ENCODE peak calls at places on chromosomes 3 and 15, in eight cellular contexts. One of them, this sample, is unnamed.

GRCh38 chr15:60362318-60363023 is 35.3 kb downstream of the ANXA2 start:
- DNase-seq in Panc1: peak
- DNase-seq in cardiac muscle cell: no peak
- DNase-seq in left lung: no peak
- DNase-seq in tibial nerve: no peak
- DNase-seq in heart right ventricle: no peak
- DNase-seq in PC-9: peak
- DNase-seq in psoas muscle: no peak
- DNase-seq in this sample: no peak

GRCh38 chr3:38590521-38590920 is 59.0 kb downstream of the SCN5A start:
- DNase-seq in PC-9: no peak
- DNase-seq in Panc1: no peak
- DNase-seq in psoas muscle: peak
- DNase-seq in left lung: no peak
- DNase-seq in heart right ventricle: peak
- DNase-seq in cardiac muscle cell: no peak
- DNase-seq in tibial nerve: no peak
- DNase-seq in this sample: no peak

GRCh38 chr3:160950542-160950941 is 154.6 kb downstream of the B3GALNT1 start:
- DNase-seq in tibial nerve: no peak
- DNase-seq in left lung: no peak
- DNase-seq in cardiac muscle cell: no peak
- DNase-seq in heart right ventricle: no peak
- DNase-seq in PC-9: no peak
- DNase-seq in Panc1: no peak
- DNase-seq in psoas muscle: no peak
- DNase-seq in this sample: no peak

GRCh38 chr3:187491371-187491770 is 123.2 kb downstream of the RTP4 start:
- DNase-seq in cardiac muscle cell: no peak
- DNase-seq in heart right ventricle: no peak
- DNase-seq in tibial nerve: no peak
- DNase-seq in Panc1: no peak
- DNase-seq in PC-9: no peak
- DNase-seq in left lung: no peak
- DNase-seq in psoas muscle: no peak
- DNase-seq in this sample: no peak

GRCh38 chr3:191141728-191142127 is 57.3 kb upstream of the OSTN start:
- DNase-seq in heart right ventricle: no peak
- DNase-seq in tibial nerve: no peak
- DNase-seq in PC-9: no peak
- DNase-seq in psoas muscle: no peak
- DNase-seq in left lung: no peak
- DNase-seq in cardiac muscle cell: no peak
- DNase-seq in Panc1: peak
- DNase-seq in this sample: no peak

GRCh38 chr15:97652700-97653167 is 307.8 kb upstream of the ARRDC4 start:
- DNase-seq in heart right ventricle: peak
- DNase-seq in tibial nerve: no peak
- DNase-seq in PC-9: no peak
- DNase-seq in left lung: no peak
- DNase-seq in cardiac muscle cell: peak
- DNase-seq in psoas muscle: peak
- DNase-seq in Panc1: no peak
- DNase-seq in this sample: peak

GRCh38 chr15:87634361-87634760 is 622.2 kb downstream of the NTRK3 start:
- DNase-seq in PC-9: no peak
- DNase-seq in cardiac muscle cell: no peak
- DNase-seq in tibial nerve: no peak
- DNase-seq in Panc1: no peak
- DNase-seq in left lung: no peak
- DNase-seq in psoas muscle: no peak
- DNase-seq in heart right ventricle: no peak
- DNase-seq in this sample: no peak

GRCh38 chr15:71651750-71652186 is 158.6 kb upstream of the NR2E3 start:
- DNase-seq in tibial nerve: peak
- DNase-seq in Panc1: peak
- DNase-seq in cardiac muscle cell: peak
- DNase-seq in left lung: no peak
- DNase-seq in heart right ventricle: no peak
- DNase-seq in psoas muscle: no peak
- DNase-seq in PC-9: peak
- DNase-seq in this sample: no peak

GRCh38 chr15:53869044-53869805 is 109.0 kb upstream of the UNC13C start:
- DNase-seq in left lung: no peak
- DNase-seq in heart right ventricle: no peak
- DNase-seq in PC-9: no peak
- DNase-seq in Panc1: no peak
- DNase-seq in cardiac muscle cell: no peak
- DNase-seq in tibial nerve: no peak
- DNase-seq in psoas muscle: no peak
- DNase-seq in this sample: no peak

GRCh38 chr15:92077353-92078080 is 224.0 kb downstream of the SLCO3A1 start:
- DNase-seq in cardiac muscle cell: peak
- DNase-seq in tibial nerve: peak
- DNase-seq in heart right ventricle: peak
- DNase-seq in left lung: no peak
- DNase-seq in psoas muscle: peak
- DNase-seq in PC-9: peak
- DNase-seq in Panc1: no peak
- DNase-seq in this sample: peak
- TF ChIP-seq CTCF in cardiac muscle cell: peak
- TF ChIP-seq CTCF in tibial nerve: peak
- TF ChIP-seq CTCF in heart right ventricle: peak
- TF ChIP-seq CTCF in left lung: peak
- TF ChIP-seq CTCF in psoas muscle: peak
- TF ChIP-seq CTCF in PC-9: peak
- TF ChIP-seq CTCF in Panc1: peak
- TF ChIP-seq CTCF in this sample: peak

DNA sequence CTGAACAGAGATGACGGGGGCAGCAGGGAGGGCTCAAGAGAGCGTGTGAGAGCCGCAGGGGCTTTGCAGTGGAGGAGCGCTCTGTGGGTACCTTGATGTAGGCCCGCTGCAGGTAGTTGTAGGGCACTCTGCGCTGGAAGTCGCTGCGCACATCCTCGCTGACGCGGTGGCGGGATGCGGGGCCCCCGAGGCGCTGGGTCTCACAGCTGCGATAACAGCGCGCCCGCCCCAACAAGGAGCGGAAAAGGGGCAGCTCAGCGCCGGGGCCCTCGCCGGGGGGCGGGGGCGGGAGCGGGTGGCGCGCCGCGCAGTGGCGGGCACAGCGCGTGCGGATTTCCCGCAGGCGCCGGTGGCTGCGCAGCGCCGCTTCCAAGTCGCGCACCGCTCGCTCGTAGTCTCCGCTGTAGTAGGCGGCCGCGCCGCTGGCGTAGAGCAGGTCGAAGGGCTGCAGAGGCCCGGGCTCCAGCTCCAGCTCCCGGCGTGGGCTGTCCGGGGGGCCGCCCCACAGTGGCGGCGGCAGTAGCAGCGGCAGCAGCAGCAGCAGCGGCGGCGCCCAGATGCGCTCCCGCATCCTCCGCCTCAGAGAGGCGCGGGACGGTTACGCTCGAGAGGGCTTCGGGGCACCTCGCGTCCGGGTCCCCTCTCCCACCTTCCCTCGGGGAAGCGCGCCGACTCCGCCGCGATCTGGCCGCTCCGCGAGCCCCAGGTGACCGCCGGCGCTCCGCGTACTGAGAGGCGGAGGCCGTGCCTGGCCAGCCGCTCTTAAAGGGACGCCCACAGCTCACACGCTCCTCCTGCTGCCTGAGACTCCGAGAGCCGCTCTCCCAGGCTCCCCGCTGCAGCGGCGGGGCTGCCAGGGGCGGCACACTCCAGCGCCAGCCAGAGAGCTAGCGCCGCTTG is at the start of gene P3H2:
- DNase-seq in tibial nerve: peak
- DNase-seq in Panc1: no peak
- DNase-seq in cardiac muscle cell: peak
- DNase-seq in left lung: peak
- DNase-seq in psoas muscle: peak
- DNase-seq in PC-9: peak
- DNase-seq in heart right ventricle: peak
- DNase-seq in this sample: peak
- TF ChIP-seq CTCF in tibial nerve: no peak
- TF ChIP-seq CTCF in Panc1: peak
- TF ChIP-seq CTCF in cardiac muscle cell: peak
- TF ChIP-seq CTCF in left lung: no peak
- TF ChIP-seq CTCF in psoas muscle: peak
- TF ChIP-seq CTCF in PC-9: peak
- TF ChIP-seq CTCF in heart right ventricle: no peak
- TF ChIP-seq CTCF in this sample: peak

DNA sequence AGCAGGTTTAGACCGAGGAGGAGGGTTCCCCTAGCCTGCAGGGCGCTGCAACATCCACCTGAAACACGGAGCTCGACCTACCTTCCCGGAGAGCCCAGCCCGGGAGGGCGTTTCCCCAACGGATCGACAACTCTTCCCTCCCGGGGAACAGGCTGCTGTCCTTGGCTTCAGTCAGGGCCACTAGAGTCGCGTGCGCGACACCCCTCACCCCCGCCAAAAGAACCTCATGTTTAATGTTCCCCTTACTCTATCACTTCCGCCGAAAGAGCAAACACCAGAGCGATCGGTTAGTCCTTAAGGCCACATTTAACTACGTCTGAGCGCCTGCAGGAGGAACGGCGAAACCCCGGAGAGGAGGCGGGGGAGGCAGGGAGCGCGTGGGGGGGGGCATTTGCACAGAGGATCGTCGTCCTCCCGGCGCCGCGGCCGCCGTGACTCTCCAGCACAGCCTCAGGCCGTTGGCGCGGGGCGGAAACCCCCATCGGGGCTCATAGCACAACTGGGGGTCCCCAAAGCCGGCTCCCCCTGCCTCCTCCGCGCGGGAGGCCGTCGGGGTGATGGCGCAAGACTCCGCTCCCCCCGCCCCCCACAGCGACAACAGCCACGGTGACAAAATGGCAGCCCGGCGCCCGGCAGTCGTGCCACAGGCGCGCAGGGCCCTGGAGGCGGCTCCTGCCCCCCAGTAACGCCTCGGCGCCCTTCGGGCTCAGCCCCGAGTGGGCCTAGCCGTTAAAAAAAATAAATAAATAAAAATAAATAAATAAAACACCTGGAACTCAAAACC is 3.2 kb downstream of the ANP32A start:
- DNase-seq in tibial nerve: peak
- DNase-seq in left lung: peak
- DNase-seq in psoas muscle: peak
- DNase-seq in PC-9: peak
- DNase-seq in cardiac muscle cell: peak
- DNase-seq in Panc1: no peak
- DNase-seq in heart right ventricle: peak
- DNase-seq in this sample: peak
- TF ChIP-seq CTCF in tibial nerve: no peak
- TF ChIP-seq CTCF in left lung: no peak
- TF ChIP-seq CTCF in psoas muscle: no peak
- TF ChIP-seq CTCF in PC-9: no peak
- TF ChIP-seq CTCF in cardiac muscle cell: no peak
- TF ChIP-seq CTCF in Panc1: no peak
- TF ChIP-seq CTCF in heart right ventricle: no peak
- TF ChIP-seq CTCF in this sample: no peak

GRCh38 chr3:18872466-18872865 is 275.8 kb upstream of the KCNH8 start:
- DNase-seq in tibial nerve: no peak
- DNase-seq in psoas muscle: no peak
- DNase-seq in left lung: no peak
- DNase-seq in Panc1: no peak
- DNase-seq in cardiac muscle cell: no peak
- DNase-seq in PC-9: no peak
- DNase-seq in heart right ventricle: no peak
- DNase-seq in this sample: no peak
- TF ChIP-seq CTCF in tibial nerve: no peak
- TF ChIP-seq CTCF in psoas muscle: no peak
- TF ChIP-seq CTCF in left lung: no peak
- TF ChIP-seq CTCF in Panc1: peak
- TF ChIP-seq CTCF in cardiac muscle cell: no peak
- TF ChIP-seq CTCF in PC-9: no peak
- TF ChIP-seq CTCF in heart right ventricle: no peak
- TF ChIP-seq CTCF in this sample: no peak

GRCh38 chr15:79430901-79431635 is 1.1 kb upstream of the MINAR1 start:
- DNase-seq in cardiac muscle cell: peak
- DNase-seq in PC-9: no peak
- DNase-seq in Panc1: no peak
- DNase-seq in left lung: no peak
- DNase-seq in heart right ventricle: no peak
- DNase-seq in tibial nerve: no peak
- DNase-seq in psoas muscle: no peak
- DNase-seq in this sample: no peak

GRCh38 chr15:79434361-79434760 is 2.2 kb downstream of the MINAR1 start:
- DNase-seq in tibial nerve: no peak
- DNase-seq in left lung: no peak
- DNase-seq in heart right ventricle: no peak
- DNase-seq in Panc1: no peak
- DNase-seq in PC-9: no peak
- DNase-seq in cardiac muscle cell: no peak
- DNase-seq in psoas muscle: no peak
- DNase-seq in this sample: no peak

GRCh38 chr15:79431636-79432344 is at the start of gene MINAR1:
- DNase-seq in tibial nerve: no peak
- DNase-seq in Panc1: no peak
- DNase-seq in left lung: peak
- DNase-seq in psoas muscle: no peak
- DNase-seq in heart right ventricle: no peak
- DNase-seq in cardiac muscle cell: peak
- DNase-seq in PC-9: peak
- DNase-seq in this sample: peak

GRCh38 chr15:79432345-79433311 is 492 bp downstream of the MINAR1 start:
- DNase-seq in psoas muscle: no peak
- DNase-seq in heart right ventricle: no peak
- DNase-seq in tibial nerve: no peak
- DNase-seq in cardiac muscle cell: no peak
- DNase-seq in Panc1: no peak
- DNase-seq in PC-9: no peak
- DNase-seq in left lung: peak
- DNase-seq in this sample: no peak

GRCh38 chr15:79433610-79434009 is 1.5 kb downstream of the MINAR1 start:
- DNase-seq in PC-9: no peak
- DNase-seq in left lung: no peak
- DNase-seq in psoas muscle: no peak
- DNase-seq in heart right ventricle: no peak
- DNase-seq in Panc1: no peak
- DNase-seq in cardiac muscle cell: no peak
- DNase-seq in tibial nerve: no peak
- DNase-seq in this sample: no peak
- TF ChIP-seq CTCF in PC-9: no peak
- TF ChIP-seq CTCF in left lung: no peak
- TF ChIP-seq CTCF in psoas muscle: no peak
- TF ChIP-seq CTCF in heart right ventricle: no peak
- TF ChIP-seq CTCF in Panc1: no peak
- TF ChIP-seq CTCF in cardiac muscle cell: no peak
- TF ChIP-seq CTCF in tibial nerve: no peak
- TF ChIP-seq CTCF in this sample: peak

DNA sequence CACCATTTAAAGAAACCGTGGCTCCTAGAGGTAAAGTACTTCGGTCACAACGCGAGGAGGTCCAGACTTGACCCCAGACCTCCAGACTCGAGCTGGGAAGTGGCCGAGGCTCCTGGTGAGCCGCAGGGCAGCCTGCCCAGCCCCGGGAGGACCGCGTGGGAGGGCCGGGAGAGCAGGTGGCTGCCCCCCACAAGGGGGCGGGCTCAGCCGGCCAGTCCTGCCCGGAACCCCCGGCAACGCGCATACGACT is at the start of gene SLC27A2:
- DNase-seq in Panc1: no peak
- DNase-seq in tibial nerve: no peak
- DNase-seq in psoas muscle: peak
- DNase-seq in left lung: peak
- DNase-seq in heart right ventricle: no peak
- DNase-seq in PC-9: peak
- DNase-seq in cardiac muscle cell: no peak
- DNase-seq in this sample: peak
- TF ChIP-seq CTCF in Panc1: peak
- TF ChIP-seq CTCF in tibial nerve: no peak
- TF ChIP-seq CTCF in psoas muscle: peak
- TF ChIP-seq CTCF in left lung: no peak
- TF ChIP-seq CTCF in heart right ventricle: no peak
- TF ChIP-seq CTCF in PC-9: peak
- TF ChIP-seq CTCF in cardiac muscle cell: peak
- TF ChIP-seq CTCF in this sample: peak